ENCODE peak calls at places on chromosomes 3 and 15, in four cellular contexts. One of them, this sample, is unnamed.
A peak's percentile ranks its signal among the peaks of the same experiment; 100 is the strongest.

GRCh38 chr15:33322091-33322490 is 11.3 kb downstream of the RYR3 start:
- DNase-seq in neuronal stem cell: no peak
- DNase-seq in H1: no peak
- DNase-seq in H9: no peak
- DNase-seq in this sample: no peak

GRCh38 chr3:9976736-9977709 is 9.6 kb downstream of the EMC3 start:
- DNase-seq in neuronal stem cell: no peak
- DNase-seq in H1: no peak
- DNase-seq in H9: no peak
- DNase-seq in this sample: peak; percentile 98

GRCh38 chr3:39361252-39361927 is 21.8 kb upstream of the SLC25A38 start:
- DNase-seq in neuronal stem cell: no peak
- DNase-seq in H1: no peak
- DNase-seq in H9: no peak
- DNase-seq in this sample: no peak

GRCh38 chr3:134651347-134652041 is 672 bp upstream of the KY start:
- DNase-seq in neuronal stem cell: no peak
- DNase-seq in H1: no peak
- DNase-seq in H9: no peak
- DNase-seq in this sample: no peak

GRCh38 chr3:67765575-67765974 is 111.2 kb upstream of the SUCLG2 start:
- DNase-seq in neuronal stem cell: no peak
- DNase-seq in H1: no peak
- DNase-seq in H9: no peak
- DNase-seq in this sample: peak; percentile 27

GRCh38 chr3:114527036-114527644 is 233.3 kb downstream of the TIGIT start:
- DNase-seq in neuronal stem cell: no peak
- DNase-seq in H1: no peak
- DNase-seq in H9: no peak
- DNase-seq in this sample: no peak

GRCh38 chr15:87902772-87903388 is 353.7 kb downstream of the NTRK3 start:
- DNase-seq in neuronal stem cell: no peak
- DNase-seq in H1: no peak
- DNase-seq in H9: no peak
- DNase-seq in this sample: peak; percentile 1

GRCh38 chr15:49215768-49216739 is 46.0 kb downstream of the GALK2 start:
- DNase-seq in neuronal stem cell: no peak
- DNase-seq in H1: no peak
- DNase-seq in H9: no peak
- DNase-seq in this sample: no peak

GRCh38 chr3:117898722-117899121 is 1135.9 kb downstream of the IGSF11 start:
- DNase-seq in neuronal stem cell: no peak
- DNase-seq in H1: no peak
- DNase-seq in H9: no peak
- DNase-seq in this sample: no peak

GRCh38 chr3:145704020-145704419 is 457.0 kb downstream of the PLOD2 start:
- DNase-seq in neuronal stem cell: no peak
- DNase-seq in H1: no peak
- DNase-seq in H9: no peak
- DNase-seq in this sample: peak; percentile 30

GRCh38 chr3:188153498-188153948 is 434 bp upstream of the LPP start:
- DNase-seq in neuronal stem cell: peak; percentile 86
- DNase-seq in H1: peak; percentile 87
- DNase-seq in H9: peak; percentile 94
- DNase-seq in this sample: peak; percentile 98

GRCh38 chr3:126487151-126487771 is 11.6 kb upstream of the ZXDC start:
- DNase-seq in neuronal stem cell: no peak
- DNase-seq in H1: no peak
- DNase-seq in H9: peak; percentile 76
- DNase-seq in this sample: no peak

GRCh38 chr15:29675791-29676301 is 146.4 kb downstream of the TJP1 start:
- DNase-seq in neuronal stem cell: no peak
- DNase-seq in H1: no peak
- DNase-seq in H9: peak; percentile 59
- DNase-seq in this sample: no peak

GRCh38 chr3:184531580-184532290 is 29.9 kb upstream of the EPHB3 start:
- DNase-seq in neuronal stem cell: no peak
- DNase-seq in H1: no peak
- DNase-seq in H9: peak; percentile 14
- DNase-seq in this sample: no peak

GRCh38 chr3:179175358-179175757 is 27.2 kb downstream of the PIK3CA start:
- DNase-seq in neuronal stem cell: no peak
- DNase-seq in H1: no peak
- DNase-seq in H9: no peak
- DNase-seq in this sample: no peak

GRCh38 chr3:12512534-12513101 is 28.3 kb downstream of the TSEN2 start:
- DNase-seq in neuronal stem cell: no peak
- DNase-seq in H1: no peak
- DNase-seq in H9: no peak
- DNase-seq in this sample: no peak

GRCh38 chr15:90439946-90440345 is 51.9 kb downstream of the IQGAP1 start:
- DNase-seq in neuronal stem cell: no peak
- DNase-seq in H1: no peak
- DNase-seq in H9: no peak
- DNase-seq in this sample: no peak

GRCh38 chr15:87734571-87735373 is 521.8 kb downstream of the NTRK3 start:
- DNase-seq in neuronal stem cell: no peak
- DNase-seq in H1: no peak
- DNase-seq in H9: no peak
- DNase-seq in this sample: no peak

GRCh38 chr15:91471410-91471993 is 371.4 kb downstream of the SV2B start:
- DNase-seq in neuronal stem cell: no peak
- DNase-seq in H1: no peak
- DNase-seq in H9: no peak
- DNase-seq in this sample: no peak

GRCh38 chr15:41774873-41775417 is 661 bp downstream of the MAPKBP1 start:
- DNase-seq in neuronal stem cell: no peak
- DNase-seq in H1: no peak
- DNase-seq in H9: no peak
- DNase-seq in this sample: no peak

GRCh38 chr15:78195735-78196201 is 38.6 kb downstream of the ACSBG1 start:
- DNase-seq in neuronal stem cell: no peak
- DNase-seq in H1: no peak
- DNase-seq in H9: peak; percentile 65
- DNase-seq in this sample: no peak

GRCh38 chr3:58521917-58522680 is 14.9 kb downstream of the ACOX2 start:
- DNase-seq in neuronal stem cell: no peak
- DNase-seq in H1: no peak
- DNase-seq in H9: no peak
- DNase-seq in this sample: peak; percentile 9

GRCh38 chr3:34619990-34620389 is 821.6 kb downstream of the PDCD6IP start:
- DNase-seq in neuronal stem cell: no peak
- DNase-seq in H1: peak; percentile 10
- DNase-seq in H9: peak; percentile 33
- DNase-seq in this sample: no peak

GRCh38 chr3:57896691-57897090 is 111.5 kb upstream of the FLNB start:
- DNase-seq in neuronal stem cell: no peak
- DNase-seq in H1: no peak
- DNase-seq in H9: no peak
- DNase-seq in this sample: no peak

GRCh38 chr3:127427666-127428065 is 139.8 kb upstream of the PRR20G start:
- DNase-seq in neuronal stem cell: no peak
- DNase-seq in H1: no peak
- DNase-seq in H9: peak; percentile 19
- DNase-seq in this sample: no peak

GRCh38 chr3:127734754-127735473 is 62.2 kb downstream of the ABTB1 start:
- DNase-seq in neuronal stem cell: no peak
- DNase-seq in H1: no peak
- DNase-seq in H9: no peak
- DNase-seq in this sample: peak; percentile 95

GRCh38 chr3:175605851-175606250 is 746.7 kb downstream of the NAALADL2 start:
- DNase-seq in neuronal stem cell: peak; percentile 33
- DNase-seq in H1: no peak
- DNase-seq in H9: no peak
- DNase-seq in this sample: peak; percentile 35

GRCh38 chr3:156681003-156681402 is 6.6 kb downstream of the TIPARP start:
- DNase-seq in neuronal stem cell: peak; percentile 18
- DNase-seq in H1: no peak
- DNase-seq in H9: peak; percentile 46
- DNase-seq in this sample: peak; percentile 98

GRCh38 chr3:61574854-61575253 is 13.5 kb downstream of the PTPRG start:
- DNase-seq in neuronal stem cell: no peak
- DNase-seq in H1: no peak
- DNase-seq in H9: no peak
- DNase-seq in this sample: peak; percentile 60

GRCh38 chr15:100889359-100890058 is 9.9 kb downstream of the ALDH1A3 start:
- DNase-seq in neuronal stem cell: no peak
- DNase-seq in H1: no peak
- DNase-seq in H9: no peak
- DNase-seq in this sample: peak; percentile 38

GRCh38 chr15:58306591-58307312 is 125.0 kb upstream of the LIPC start:
- DNase-seq in neuronal stem cell: no peak
- DNase-seq in H1: no peak
- DNase-seq in H9: no peak
- DNase-seq in this sample: peak; percentile 18

GRCh38 chr3:61530355-61530754 is 31.0 kb upstream of the PTPRG start:
- DNase-seq in neuronal stem cell: peak; percentile 51
- DNase-seq in H1: no peak
- DNase-seq in H9: peak; percentile 36
- DNase-seq in this sample: peak; percentile 9

GRCh38 chr3:172305974-172306373 is 142.3 kb downstream of the GHSR start:
- DNase-seq in neuronal stem cell: no peak
- DNase-seq in H1: no peak
- DNase-seq in H9: no peak
- DNase-seq in this sample: no peak

GRCh38 chr3:172892158-172892557 is 141.6 kb downstream of the ECT2 start:
- DNase-seq in neuronal stem cell: no peak
- DNase-seq in H1: no peak
- DNase-seq in H9: no peak
- DNase-seq in this sample: peak; percentile 48

GRCh38 chr15:56208641-56209155 is 35.0 kb downstream of the RFX7 start:
- DNase-seq in neuronal stem cell: no peak
- DNase-seq in H1: no peak
- DNase-seq in H9: no peak
- DNase-seq in this sample: no peak

GRCh38 chr3:123151251-123151705 is 50.5 kb upstream of the SEC22A start:
- DNase-seq in neuronal stem cell: no peak
- DNase-seq in H1: no peak
- DNase-seq in H9: peak; percentile 15
- DNase-seq in this sample: no peak

DNA sequence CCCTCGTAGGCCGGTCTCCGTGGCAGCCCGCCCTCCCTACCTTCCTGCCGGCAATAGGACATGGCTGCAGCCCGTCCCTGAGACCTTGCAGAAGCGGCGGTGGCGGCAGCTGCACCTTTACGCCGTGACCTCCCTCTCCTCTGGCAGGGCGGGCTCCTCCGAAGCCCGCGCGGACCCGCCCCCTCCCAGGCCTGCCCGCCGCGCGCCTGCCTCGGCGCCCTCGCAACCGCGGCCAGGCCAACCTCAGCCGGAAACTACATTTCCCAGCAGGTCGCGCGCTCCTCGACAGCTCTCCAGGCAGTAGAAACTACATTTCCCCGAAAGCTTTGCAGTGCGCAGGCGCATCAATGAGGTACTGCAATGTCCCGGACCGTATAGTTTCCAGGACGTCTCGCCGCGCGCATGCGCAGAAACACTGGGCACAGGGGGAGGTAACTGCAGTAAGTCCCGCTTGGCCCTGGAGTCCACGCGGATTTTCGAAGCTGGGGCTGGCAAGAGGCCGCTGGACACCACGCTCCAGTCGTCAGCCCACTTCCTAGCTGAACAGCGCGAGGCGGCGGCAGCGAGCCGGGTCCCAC is at the start of the genes CHCHD4 and TMEM43:
- DNase-seq in neuronal stem cell: peak; percentile 99
- DNase-seq in H1: peak; percentile 94
- DNase-seq in H9: peak; percentile 99
- DNase-seq in this sample: peak; percentile 99
- H3K18ac ChIP-seq in neuronal stem cell: peak within 1 kb of the TSS; percentile 92
- H3K18ac ChIP-seq in H1: peak within 1 kb of the TSS; percentile 40
- H3K18ac ChIP-seq in H9: peak within 1 kb of the TSS; percentile 28
- H3K18ac ChIP-seq in this sample: peak within 1 kb of the TSS; percentile 75

GRCh38 chr3:111768571-111769100 is 90.4 kb upstream of the PHLDB2 start:
- DNase-seq in neuronal stem cell: no peak
- DNase-seq in H1: no peak
- DNase-seq in H9: no peak
- DNase-seq in this sample: peak; percentile 76

GRCh38 chr3:111765136-111765535 is 93.9 kb upstream of the PHLDB2 start:
- DNase-seq in neuronal stem cell: no peak
- DNase-seq in H1: no peak
- DNase-seq in H9: no peak
- DNase-seq in this sample: peak; percentile 53

GRCh38 chr3:111769110-111769509 is 90.0 kb upstream of the PHLDB2 start:
- DNase-seq in neuronal stem cell: no peak
- DNase-seq in H1: no peak
- DNase-seq in H9: no peak
- DNase-seq in this sample: no peak

GRCh38 chr3:111769965-111770364 is 89.1 kb upstream of the PHLDB2 start:
- DNase-seq in neuronal stem cell: no peak
- DNase-seq in H1: no peak
- DNase-seq in H9: no peak
- DNase-seq in this sample: no peak

GRCh38 chr3:111768076-111768475 is 91.0 kb upstream of the PHLDB2 start:
- DNase-seq in neuronal stem cell: no peak
- DNase-seq in H1: no peak
- DNase-seq in H9: no peak
- DNase-seq in this sample: no peak
- H2BK12ac ChIP-seq in neuronal stem cell: no peak overlapping the region
- H2BK12ac ChIP-seq in H1: no peak overlapping the region
- H2BK12ac ChIP-seq in H9: no peak overlapping the region
- H2BK12ac ChIP-seq in this sample: no peak overlapping the region

GRCh38 chr3:45985532-45986302 is 9.9 kb downstream of the FYCO1 start:
- DNase-seq in neuronal stem cell: no peak
- DNase-seq in H1: no peak
- DNase-seq in H9: no peak
- DNase-seq in this sample: no peak
- H2BK15ac ChIP-seq in neuronal stem cell: no peak overlapping the region
- H2BK15ac ChIP-seq in H1: no peak overlapping the region
- H2BK15ac ChIP-seq in H9: no peak overlapping the region
- H2BK15ac ChIP-seq in this sample: no peak overlapping the region

DNA sequence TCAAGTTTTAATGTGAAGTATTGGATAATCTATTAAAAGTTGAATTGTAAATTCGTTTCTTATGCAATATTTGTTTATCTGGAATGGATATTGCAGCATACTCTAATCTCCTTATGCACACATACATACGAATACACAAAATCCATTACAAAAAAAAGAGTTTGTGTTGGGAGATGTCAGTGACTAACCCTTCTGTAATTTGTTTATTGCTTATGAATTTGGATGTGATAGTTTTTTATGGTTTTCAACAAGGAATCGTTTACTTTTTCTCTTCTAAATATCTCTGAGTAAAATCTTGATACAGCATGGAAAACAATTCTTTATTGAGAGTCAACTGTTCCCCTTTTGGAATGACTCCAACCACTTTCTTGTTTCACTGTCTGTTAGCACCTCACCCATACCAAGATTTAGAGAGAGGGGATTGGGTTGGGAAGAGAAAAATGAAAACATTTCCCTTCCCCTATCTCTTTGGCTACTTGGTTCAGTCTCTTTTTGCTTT is 9.4 kb downstream of the RAB8B start:
- DNase-seq in neuronal stem cell: no peak
- DNase-seq in H1: no peak
- DNase-seq in H9: no peak
- DNase-seq in this sample: peak; percentile 66
- H3K18ac ChIP-seq in neuronal stem cell: no peak overlapping the region
- H3K18ac ChIP-seq in H1: no peak overlapping the region
- H3K18ac ChIP-seq in H9: no peak overlapping the region
- H3K18ac ChIP-seq in this sample: no peak overlapping the region

This sample was measured in mesenchymal stem cell.